ENCODE peak calls at places on chromosome 21, in seven cellular contexts. Q, N, M, U, D, H and A are unnamed samples.

GRCh38 chr21:41973861-41974751 is 20.3 kb upstream of the C2CD2 start:
- DNase-seq in U (no peak), Q (no peak), M (no peak), H (peak), D (no peak), N (no peak), A (no peak)

GRCh38 chr21:36170823-36171222 is 14.2 kb downstream of the DOP1B start:
- DNase-seq in D (no peak), H (no peak), M (no peak), N (no peak), Q (no peak), U (no peak), A (no peak)

GRCh38 chr21:37868896-37869295 is 47.4 kb downstream of the KCNJ6 start:
- DNase-seq in Q (no peak), D (no peak), N (no peak), U (no peak), M (no peak), H (no peak), A (no peak)

GRCh38 chr21:33266784-33267135 is 593 bp downstream of the IL10RB start:
- DNase-seq in U (no peak), H (peak), N (no peak), D (peak), Q (no peak), M (no peak), A (no peak)

GRCh38 chr21:28142692-28143091 is 850.0 kb downstream of the LTN1 start:
- DNase-seq in Q (no peak), N (no peak), H (peak), U (no peak), D (no peak), M (no peak), A (no peak)

GRCh38 chr21:25907573-25908275 is 173.0 kb downstream of the GABPA start:
- DNase-seq in U (peak), M (no peak), N (peak), H (no peak), D (no peak), Q (no peak), A (no peak)

GRCh38 chr21:36129219-36129618 is 5.7 kb upstream of the CBR3 start:
- DNase-seq in Q (peak), H (no peak), D (no peak), U (no peak), M (no peak), N (no peak), A (no peak)

GRCh38 chr21:46394819-46395152 is 63.9 kb upstream of the DIP2A start:
- DNase-seq in H (no peak), N (no peak), Q (no peak), M (peak), U (no peak), D (no peak), A (no peak)

GRCh38 chr21:41503331-41503730 is 4.6 kb downstream of the TMPRSS2 start:
- DNase-seq in D (no peak), H (no peak), U (no peak), M (no peak), N (no peak), Q (no peak), A (no peak)

GRCh38 chr21:35239811-35240219 is 190.7 kb upstream of the RUNX1 start:
- DNase-seq in M (no peak), D (no peak), U (peak), Q (no peak), H (no peak), N (no peak), A (no peak)

GRCh38 chr21:44574457-44575306 is 1.2 kb downstream of the KRTAP10-4 start:
- DNase-seq in N (no peak), U (no peak), M (no peak), H (no peak), D (no peak), Q (no peak), A (no peak)

GRCh38 chr21:42298237-42298636 is 17.0 kb downstream of the TFF3 start:
- DNase-seq in D (no peak), Q (no peak), H (no peak), M (no peak), N (no peak), U (no peak), A (no peak)